ENCODE peak calls at places on chromosomes 1 and 21, in ten cellular contexts. C is dermis microvascular lymphatic vessel endothelial cell; O is right cardiac atrium; H is hepatic stellate cell; B is pancreas; J is stimulated activated CD8-positive, alpha-beta memory T cell treated with anti-CD3 and anti-CD28 coated beads, Interleukin-12 subunit alpha, Interleukin-12 subunit beta, amount 100 ng/mL, for 4 hours; F is GF-D8; S is skeletal muscle cell; E is adipocyte; D is NCI-H2081. T is an unnamed sample.

GRCh38 chr1:155078496-155079209 is at the start of gene EFNA3:
- DNase-seq in C (no peak), O (peak), H (peak), B (peak), J (peak), F (no peak), S (no peak), E (peak), D (peak), T (peak)

GRCh38 chr1:53346007-53346813 is 18.3 kb upstream of the LRP8 start:
- DNase-seq in C (no peak), O (no peak), H (no peak), B (no peak), J (no peak), F (no peak), S (no peak), E (no peak), D (no peak), T (no peak)

GRCh38 chr1:248404024-248404423 is 1.2 kb downstream of the OR2T1 start:
- DNase-seq in C (no peak), O (no peak), H (no peak), B (no peak), J (no peak), F (no peak), S (no peak), E (no peak), D (no peak), T (no peak)

GRCh38 chr1:108691128-108691885 is 803 bp upstream of the PRPF38B start:
- DNase-seq in C (no peak), O (no peak), H (no peak), B (no peak), J (no peak), F (no peak), S (no peak), E (peak), D (no peak), T (no peak)

GRCh38 chr1:45246760-45247159 is 40.4 kb upstream of the ZSWIM5 start:
- DNase-seq in C (peak), O (no peak), H (peak), B (no peak), J (no peak), F (no peak), S (peak), E (peak), D (peak), T (peak)

GRCh38 chr1:221371671-221372070 is 370.2 kb downstream of the DUSP10 start:
- DNase-seq in C (no peak), O (no peak), H (no peak), B (no peak), J (no peak), F (no peak), S (no peak), E (no peak), D (no peak), T (no peak)

GRCh38 chr1:172895050-172895460 is 155.7 kb downstream of the TNFSF18 start:
- DNase-seq in C (peak), O (no peak), H (no peak), B (no peak), J (no peak), F (no peak), S (no peak), E (no peak), D (no peak), T (peak)

GRCh38 chr1:75587692-75588091 is 23.2 kb downstream of the SLC44A5 start:
- DNase-seq in C (no peak), O (no peak), H (no peak), B (no peak), J (no peak), F (no peak), S (no peak), E (no peak), D (no peak), T (no peak)

GRCh38 chr1:23304140-23304620 is 39.9 kb downstream of the HNRNPR start:
- DNase-seq in C (no peak), O (no peak), H (no peak), B (no peak), J (no peak), F (no peak), S (no peak), E (no peak), D (no peak), T (no peak)

GRCh38 chr1:106621853-106622252 is 434.6 kb upstream of the PRMT6 start:
- DNase-seq in C (no peak), O (no peak), H (no peak), B (no peak), J (no peak), F (no peak), S (no peak), E (no peak), D (peak), T (no peak)

GRCh38 chr1:92909321-92909720 is 51.9 kb downstream of the DIPK1A start:
- DNase-seq in C (no peak), O (no peak), H (peak), B (no peak), J (no peak), F (no peak), S (peak), E (peak), D (no peak), T (peak)

GRCh38 chr1:228430243-228430642 is 13.6 kb upstream of the TRIM17 start:
- DNase-seq in C (no peak), O (no peak), H (no peak), B (no peak), J (no peak), F (no peak), S (no peak), E (no peak), D (no peak), T (no peak)

GRCh38 chr1:170366980-170367379 is 165.0 kb upstream of the GORAB start:
- DNase-seq in C (no peak), O (no peak), H (no peak), B (no peak), J (no peak), F (no peak), S (no peak), E (no peak), D (no peak), T (no peak)

GRCh38 chr1:93016171-93016570 is 54.9 kb upstream of the DIPK1A start:
- DNase-seq in C (no peak), O (no peak), H (no peak), B (no peak), J (no peak), F (no peak), S (peak), E (no peak), D (no peak), T (peak)

GRCh38 chr1:85342177-85342576 is 65.7 kb upstream of the BCL10 start:
- DNase-seq in C (no peak), O (no peak), H (no peak), B (no peak), J (no peak), F (no peak), S (no peak), E (no peak), D (no peak), T (peak)

GRCh38 chr1:169044296-169044695 is 62.2 kb upstream of the ATP1B1 start:
- DNase-seq in C (no peak), O (no peak), H (no peak), B (no peak), J (no peak), F (peak), S (no peak), E (no peak), D (no peak), T (no peak)

GRCh38 chr1:32099426-32099825 is 8.4 kb upstream of the KPNA6 start:
- DNase-seq in C (no peak), O (no peak), H (no peak), B (no peak), J (no peak), F (no peak), S (no peak), E (no peak), D (no peak), T (no peak)

GRCh38 chr1:68493193-68493592 is 3.7 kb downstream of the DEPDC1 start:
- DNase-seq in C (no peak), O (no peak), H (no peak), B (no peak), J (no peak), F (no peak), S (no peak), E (no peak), D (no peak), T (no peak)

GRCh38 chr1:87794788-87795614 is 466.3 kb downstream of the LMO4 start:
- DNase-seq in C (peak), O (no peak), H (peak), B (peak), J (no peak), F (no peak), S (peak), E (peak), D (no peak), T (peak)

GRCh38 chr1:226637147-226637935 is 88.8 kb downstream of the STUM start:
- DNase-seq in C (no peak), O (peak), H (no peak), B (no peak), J (no peak), F (no peak), S (no peak), E (peak), D (no peak), T (peak)

GRCh38 chr21:41548781-41549180 is 40.8 kb upstream of the TMPRSS2 start:
- DNase-seq in C (no peak), O (no peak), H (no peak), B (no peak), J (no peak), F (no peak), S (no peak), E (no peak), D (no peak), T (no peak)

GRCh38 chr21:37803076-37803475 is 113.2 kb downstream of the KCNJ6 start:
- DNase-seq in C (no peak), O (no peak), H (no peak), B (no peak), J (no peak), F (no peak), S (no peak), E (no peak), D (no peak), T (no peak)

GRCh38 chr1:167991546-167991945 is 54.7 kb upstream of the MPC2 start:
- DNase-seq in C (no peak), O (no peak), H (no peak), B (no peak), J (no peak), F (no peak), S (no peak), E (no peak), D (no peak), T (no peak)